ENCODE peak calls at places on chromosomes 11 and 22, in ten cellular contexts. E, U, A, L, S, N, C, H, T and F are unnamed samples.

GRCh38 chr11:39221739-39222138 is 2237.7 kb downstream of the LRRC4C start:
- DNase-seq in A (no peak), C (no peak), L (no peak), N (no peak), T (no peak), U (no peak), E (no peak), S (no peak), H (no peak), F (no peak)

GRCh38 chr11:126257764-126258163 is 10.9 kb downstream of the SRPRA start:
- DNase-seq in C (no peak), S (no peak), A (no peak), T (no peak), H (no peak), L (no peak), E (no peak), U (no peak), N (no peak), F (no peak)

GRCh38 chr11:109864834-109865557 is 228.2 kb upstream of the ZC3H12C start:
- DNase-seq in L (no peak), E (no peak), C (no peak), S (peak; percentile 43), A (no peak), T (no peak), U (no peak), H (no peak), N (no peak), F (no peak)

GRCh38 chr22:38927033-38927789 is 30.2 kb upstream of the APOBEC3A start:
- DNase-seq in U (peak; percentile 59), E (peak; percentile 27), C (peak; percentile 82), L (peak; percentile 77), S (peak; percentile 63), T (peak; percentile 40), H (no peak), N (peak; percentile 77), A (no peak), F (peak; percentile 88)

GRCh38 chr22:29840498-29840897 is 2.4 kb upstream of the ASCC2 start:
- DNase-seq in H (no peak), N (no peak), E (no peak), U (no peak), S (no peak), T (no peak), C (no peak), A (no peak), L (no peak), F (no peak)

GRCh38 chr11:126408901-126409670 is 53.6 kb downstream of the ST3GAL4 start:
- DNase-seq in L (no peak), N (no peak), E (no peak), U (no peak), S (no peak), H (no peak), C (no peak), T (no peak), A (no peak), F (no peak)

GRCh38 chr11:28963189-28963588 is 855.0 kb downstream of the METTL15 start:
- DNase-seq in L (no peak), S (no peak), C (no peak), E (no peak), T (no peak), N (no peak), U (no peak), H (no peak), A (no peak), F (no peak)

GRCh38 chr11:60914620-60915249 is 777 bp downstream of the TMEM109 start:
- DNase-seq in A (no peak), C (peak; percentile 32), L (peak; percentile 51), S (peak; percentile 66), T (no peak), H (no peak), N (peak; percentile 55), U (no peak), E (peak; percentile 37), F (peak; percentile 48)

GRCh38 chr11:92707173-92707619 is 262.3 kb upstream of the MTNR1B start:
- DNase-seq in C (no peak), H (no peak), S (no peak), N (no peak), T (no peak), U (no peak), E (no peak), A (no peak), L (no peak), F (peak; percentile 76)

GRCh38 chr22:32823024-32823730 is 21.7 kb downstream of the TIMP3 start:
- DNase-seq in E (no peak), C (peak; percentile 57), N (no peak), U (no peak), H (no peak), T (no peak), A (no peak), S (no peak), L (no peak), F (peak; percentile 55)

GRCh38 chr22:22870577-22871398 is 16.8 kb upstream of the IGLL5 start:
- DNase-seq in A (no peak), E (no peak), U (no peak), L (no peak), C (no peak), S (no peak), N (no peak), H (no peak), T (no peak), F (no peak)

GRCh38 chr11:32960553-32961164 is 55.0 kb upstream of the DEPDC7 start:
- DNase-seq in C (no peak), L (no peak), T (no peak), A (no peak), N (no peak), E (peak; percentile 57), S (peak; percentile 60), U (peak; percentile 37), H (no peak), F (no peak)

GRCh38 chr11:125371451-125371935 is 124.6 kb downstream of the FEZ1 start:
- DNase-seq in E (no peak), U (peak; percentile 79), N (no peak), S (no peak), L (no peak), C (no peak), H (no peak), A (no peak), T (no peak), F (peak; percentile 55)

GRCh38 chr11:7252683-7253213 is 1.0 kb downstream of the SYT9 start:
- DNase-seq in U (peak; percentile 17), L (no peak), T (no peak), A (no peak), H (no peak), C (no peak), E (no peak), N (peak; percentile 7), S (no peak), F (peak; percentile 11)
- H3K27ac ChIP-seq in U (no peak overlapping the region), L (no peak overlapping the region), T (no peak overlapping the region), A (peak overlapping the region; percentile 4), H (no peak overlapping the region), C (no peak overlapping the region), E (no peak overlapping the region), N (no peak overlapping the region), S (no peak overlapping the region), F (no peak overlapping the region)

GRCh38 chr11:34600339-34601084 is 20.4 kb upstream of the EHF start:
- DNase-seq in S (no peak), U (no peak), A (no peak), T (no peak), H (no peak), C (peak; percentile 70), L (no peak), N (peak; percentile 20), E (no peak), F (no peak)

GRCh38 chr11:34602245-34602644 is 18.6 kb upstream of the EHF start:
- DNase-seq in T (no peak), E (no peak), U (no peak), C (no peak), N (no peak), S (no peak), H (no peak), L (no peak), A (no peak), F (no peak)

GRCh38 chr11:34603129-34604001 is 17.5 kb upstream of the EHF start:
- DNase-seq in H (no peak), A (no peak), S (no peak), E (no peak), C (no peak), T (no peak), L (no peak), N (no peak), U (no peak), F (no peak)

GRCh38 chr11:34601085-34601444 is 19.8 kb upstream of the EHF start:
- DNase-seq in A (no peak), E (no peak), H (no peak), C (no peak), S (no peak), L (no peak), N (no peak), T (no peak), U (no peak), F (no peak)

GRCh38 chr11:34601609-34602008 is 19.3 kb upstream of the EHF start:
- DNase-seq in U (no peak), C (no peak), L (no peak), N (no peak), E (no peak), H (no peak), S (no peak), T (no peak), A (no peak), F (no peak)
- H3K27ac ChIP-seq in U (no peak overlapping the region), C (no peak overlapping the region), L (no peak overlapping the region), N (no peak overlapping the region), E (no peak overlapping the region), H (no peak overlapping the region), S (no peak overlapping the region), T (no peak overlapping the region), A (no peak overlapping the region), F (no peak overlapping the region)

GRCh38 chr11:115652501-115652900 is 148.3 kb upstream of the CADM1 start:
- DNase-seq in U (no peak), C (no peak), A (no peak), E (no peak), T (no peak), N (no peak), S (no peak), H (no peak), L (no peak), F (no peak)

GRCh38 chr11:115652094-115652493 is 147.9 kb upstream of the CADM1 start:
- DNase-seq in U (no peak), L (no peak), H (no peak), T (no peak), S (no peak), E (no peak), A (no peak), N (no peak), C (no peak), F (no peak)

GRCh38 chr11:115653076-115653475 is 148.9 kb upstream of the CADM1 start:
- DNase-seq in E (no peak), S (no peak), H (no peak), C (no peak), N (no peak), L (no peak), A (no peak), T (no peak), U (no peak), F (no peak)

GRCh38 chr11:115654792-115655191 is 150.6 kb upstream of the CADM1 start:
- DNase-seq in T (no peak), E (no peak), S (no peak), U (no peak), N (no peak), A (no peak), C (no peak), L (no peak), H (no peak), F (no peak)

GRCh38 chr11:115653926-115654325 is 149.7 kb upstream of the CADM1 start:
- DNase-seq in E (no peak), A (no peak), T (no peak), L (no peak), H (no peak), S (no peak), U (no peak), C (no peak), N (no peak), F (no peak)
- H3K27ac ChIP-seq in E (no peak overlapping the region), A (no peak overlapping the region), T (no peak overlapping the region), L (no peak overlapping the region), H (no peak overlapping the region), S (no peak overlapping the region), U (no peak overlapping the region), C (no peak overlapping the region), N (no peak overlapping the region), F (no peak overlapping the region)

GRCh38 chr11:63448646-63449045 is 42.3 kb downstream of the PLAAT5 start:
- DNase-seq in A (no peak), T (no peak), L (no peak), N (no peak), E (no peak), C (no peak), S (no peak), U (no peak), H (no peak), F (no peak)
- H3K27ac ChIP-seq in A (no peak overlapping the region), T (no peak overlapping the region), L (no peak overlapping the region), N (no peak overlapping the region), E (no peak overlapping the region), C (no peak overlapping the region), S (no peak overlapping the region), U (no peak overlapping the region), H (no peak overlapping the region), F (no peak overlapping the region)